ENCODE peak calls at places on chromosomes 13 and 19, in five cellular contexts. H, Z, L, D and Y are unnamed samples.

GRCh38 chr19:39407644-39408391 is 1.2 kb downstream of the ZFP36 start:
- DNase-seq in H (no peak), Z (peak; percentile 30), L (peak; percentile 28), D (peak; percentile 82), Y (no peak)

GRCh38 chr13:101018720-101019119 is 344.1 kb upstream of the TMTC4 start:
- DNase-seq in H (peak; percentile 1), Z (no peak), L (peak; percentile 63), D (no peak), Y (no peak)

GRCh38 chr13:26025196-26025595 is 26.6 kb downstream of the SHISA2 start:
- DNase-seq in H (no peak), Z (no peak), L (no peak), D (no peak), Y (no peak)

GRCh38 chr19:28883241-28883693 is 329.7 kb downstream of the UQCRFS1 start:
- DNase-seq in H (no peak), Z (no peak), L (peak; percentile 92), D (no peak), Y (no peak)

GRCh38 chr19:56301152-56301551 is 13.5 kb downstream of the ZSCAN5A start:
- DNase-seq in H (no peak), Z (no peak), L (no peak), D (no peak), Y (no peak)

GRCh38 chr13:51729853-51730553 is 74.0 kb downstream of the DHRS12 start:
- DNase-seq in H (no peak), Z (no peak), L (peak; percentile 84), D (peak; percentile 19), Y (no peak)

GRCh38 chr13:105220886-105221285 is 1314.6 kb downstream of the EFNB2 start:
- DNase-seq in H (no peak), Z (no peak), L (no peak), D (no peak), Y (no peak)

GRCh38 chr19:49696865-49697264 is 5.9 kb downstream of the CPT1C start:
- DNase-seq in H (no peak), Z (no peak), L (no peak), D (no peak), Y (no peak)

GRCh38 chr19:21751379-21751778 is 16.0 kb downstream of the ZNF100 start:
- DNase-seq in H (no peak), Z (no peak), L (peak; percentile 5), D (no peak), Y (no peak)

GRCh38 chr19:34208485-34208884 is 36.2 kb downstream of the LSM14A start:
- DNase-seq in H (no peak), Z (no peak), L (no peak), D (no peak), Y (no peak)

GRCh38 chr19:14916848-14917247 is 24.4 kb upstream of the OR7C2 start:
- DNase-seq in H (no peak), Z (no peak), L (no peak), D (no peak), Y (no peak)
- TF ChIP-seq CTCF in H (peak; percentile 31), Z (peak; percentile 28), L (no peak), D (no peak), Y (no peak)

GRCh38 chr19:44585371-44586141 is 27.8 kb upstream of the IGSF23 start:
- DNase-seq in H (no peak), Z (no peak), L (peak; percentile 62), D (no peak), Y (no peak)
- TF ChIP-seq CTCF in H (peak; percentile 28), Z (no peak), L (no peak), D (no peak), Y (no peak)

GRCh38 chr19:7904074-7905020 is 670 bp downstream of the MAP2K7 start:
- DNase-seq in H (no peak), Z (peak; percentile 55), L (no peak), D (peak; percentile 62), Y (no peak)

GRCh38 chr19:7905298-7905697 is 1.6 kb downstream of the MAP2K7 start:
- DNase-seq in H (no peak), Z (no peak), L (no peak), D (peak; percentile 7), Y (no peak)

GRCh38 chr19:7902796-7903243 is 857 bp upstream of the MAP2K7 start:
- DNase-seq in H (no peak), Z (no peak), L (no peak), D (peak; percentile 29), Y (no peak)

GRCh38 chr19:7901337-7901736 is 2.3 kb upstream of the MAP2K7 start:
- DNase-seq in H (no peak), Z (no peak), L (no peak), D (no peak), Y (no peak)

DNA sequence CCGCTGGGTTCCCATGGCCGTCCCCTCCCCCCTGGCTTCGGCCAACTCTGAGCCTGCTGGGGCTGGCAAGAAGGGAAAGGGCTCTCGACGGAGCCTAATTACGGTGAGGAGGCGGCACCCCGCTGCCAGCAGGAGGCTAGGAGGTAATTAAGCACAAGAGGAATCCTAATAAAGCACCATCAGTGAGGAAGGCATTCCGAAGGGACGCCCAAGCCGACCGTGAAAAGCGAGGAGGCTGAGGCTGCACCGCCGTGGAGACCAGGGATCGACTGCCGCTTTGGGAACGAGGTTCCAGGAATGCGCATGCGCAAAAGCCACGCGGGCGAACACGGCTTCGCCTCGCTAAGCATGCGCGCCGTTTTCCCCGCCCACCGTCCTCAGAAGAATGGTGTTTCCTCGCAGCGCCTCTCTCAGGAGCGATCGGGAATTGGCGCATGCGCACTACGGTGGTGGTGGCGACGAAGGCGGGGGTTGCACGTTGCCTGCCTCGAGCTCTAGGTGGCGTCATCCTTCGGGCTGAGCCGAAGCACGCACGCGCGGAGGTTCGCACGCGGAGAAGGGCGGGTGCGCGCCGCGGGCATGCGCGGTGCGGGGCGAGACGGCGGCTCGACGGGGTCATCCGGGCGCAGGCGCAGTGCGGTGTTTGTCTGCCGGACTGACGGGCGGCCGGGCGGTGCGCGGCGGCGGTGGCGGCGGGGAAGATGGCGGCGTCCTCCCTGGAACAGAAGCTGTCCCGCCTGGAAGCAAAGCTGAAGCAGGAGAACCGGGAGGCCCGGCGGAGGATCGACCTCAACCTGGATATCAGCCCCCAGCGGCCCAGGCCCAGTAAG is at the start of gene MAP2K7:
- DNase-seq in H (peak; percentile 95), Z (peak; percentile 100), L (peak; percentile 99), D (peak; percentile 100), Y (peak; percentile 100)
- TF ChIP-seq CTCF in H (peak; percentile 69), Z (peak; percentile 45), L (peak; percentile 49), D (no peak), Y (peak; percentile 61)

GRCh38 chr13:50594276-50594970 is 249.1 kb downstream of the DLEU7 start:
- DNase-seq in H (no peak), Z (peak; percentile 36), L (no peak), D (peak; percentile 40), Y (peak; percentile 20)
- TF ChIP-seq CTCF in H (no peak), Z (no peak), L (no peak), D (no peak), Y (no peak)

GRCh38 chr19:48651682-48652046 is 5.7 kb upstream of the CA11 start:
- DNase-seq in H (no peak), Z (no peak), L (no peak), D (no peak), Y (no peak)
- TF ChIP-seq CTCF in H (no peak), Z (no peak), L (no peak), D (no peak), Y (no peak)

GRCh38 chr19:35643255-35644205 is 2.0 kb downstream of the ETV2 start:
- DNase-seq in H (no peak), Z (peak; percentile 76), L (peak; percentile 69), D (peak; percentile 91), Y (peak; percentile 69)
- TF ChIP-seq CTCF in H (no peak), Z (no peak), L (no peak), D (no peak), Y (peak; percentile 24)

DNA sequence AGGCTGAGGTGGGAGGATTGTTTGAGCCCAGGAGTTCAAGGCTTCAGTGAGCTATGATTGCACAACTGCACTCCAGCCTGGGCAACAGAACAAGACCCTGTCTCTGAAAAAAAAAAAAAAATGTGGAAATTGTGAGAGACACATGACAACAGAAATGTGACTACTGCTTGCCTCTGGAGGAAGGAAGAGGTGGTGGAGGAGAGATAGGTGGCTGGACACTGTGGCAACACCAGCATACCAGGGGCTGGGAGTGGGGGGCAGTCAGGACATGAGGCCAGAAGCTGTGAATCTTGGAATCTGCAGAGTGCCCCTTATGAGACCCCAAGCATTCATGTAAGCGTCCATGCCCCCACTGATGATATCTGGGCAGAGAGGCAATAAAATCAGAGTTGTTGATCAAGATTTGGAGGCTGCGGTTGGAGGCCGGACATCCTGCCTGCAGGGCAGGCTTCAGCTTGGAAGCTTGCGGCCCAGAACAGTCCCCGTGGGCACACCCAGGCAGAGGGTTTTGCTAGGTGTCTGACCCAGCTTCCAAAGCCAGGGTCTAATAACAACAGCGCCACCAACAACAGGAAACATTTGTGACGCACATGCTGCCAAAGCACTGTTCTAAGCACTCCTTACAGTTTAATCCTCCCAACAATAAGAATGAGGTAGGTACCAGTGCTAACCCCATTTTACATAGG is 16.9 kb downstream of the FAM187B start:
- DNase-seq in H (no peak), Z (no peak), L (no peak), D (peak; percentile 70), Y (no peak)
- TF ChIP-seq CTCF in H (no peak), Z (no peak), L (no peak), D (no peak), Y (no peak)